ENCODE peak calls at places on chromosomes 12 and 14, in nine cellular contexts. B, N, A, G, Q, L, H, O and M are unnamed samples.

GRCh38 chr14:100239200-100239839 is 376 bp downstream of the YY1 start:
- DNase-seq in A (peak), G (peak), L (peak), N (peak), O (no peak), Q (peak), H (no peak), B (no peak), M (no peak)

GRCh38 chr14:104545151-104545931 is 34.2 kb upstream of the C14orf180 start:
- DNase-seq in O (no peak), H (no peak), G (peak), Q (no peak), A (peak), N (no peak), L (no peak), B (no peak), M (no peak)

GRCh38 chr12:55929306-55929791 is 1.6 kb upstream of the DGKA start:
- DNase-seq in G (no peak), O (no peak), L (peak), N (no peak), H (no peak), Q (peak), A (no peak), B (no peak), M (peak)

GRCh38 chr12:46267618-46268348 is 1.1 kb downstream of the SLC38A1 start:
- DNase-seq in G (no peak), B (peak), L (peak), O (no peak), Q (no peak), H (no peak), N (no peak), A (no peak), M (no peak)

GRCh38 chr12:53990311-53991076 is 5.5 kb downstream of the HOXC10 start:
- DNase-seq in O (no peak), N (no peak), L (no peak), A (no peak), G (no peak), B (no peak), H (no peak), Q (no peak), M (no peak)

GRCh38 chr12:32158525-32158924 is 51.9 kb downstream of the BICD1 start:
- DNase-seq in O (no peak), N (no peak), A (no peak), G (no peak), H (no peak), L (no peak), Q (no peak), B (no peak), M (no peak)

GRCh38 chr12:112843272-112843671 is 51.7 kb downstream of the RPH3A start:
- DNase-seq in Q (no peak), H (no peak), G (no peak), O (no peak), A (peak), N (no peak), B (no peak), L (no peak), M (no peak)

GRCh38 chr12:86264451-86265328 is 8.5 kb upstream of the MGAT4C start:
- DNase-seq in Q (peak), A (peak), L (peak), B (peak), H (no peak), G (peak), O (peak), N (peak), M (no peak)

GRCh38 chr12:47802312-47802711 is 17.4 kb downstream of the HDAC7 start:
- DNase-seq in A (no peak), L (no peak), Q (no peak), B (no peak), G (no peak), O (no peak), H (no peak), N (no peak), M (no peak)

GRCh38 chr12:114530417-114530816 is 124.5 kb upstream of the TBX5 start:
- DNase-seq in G (no peak), L (no peak), O (no peak), Q (no peak), B (no peak), N (no peak), H (no peak), A (no peak), M (no peak)

GRCh38 chr12:11652351-11653040 is 3.0 kb downstream of the ETV6 start:
- DNase-seq in O (no peak), A (no peak), N (peak), H (no peak), B (peak), G (peak), Q (peak), L (peak), M (no peak)

GRCh38 chr12:15966426-15966825 is 55.3 kb downstream of the DERA start:
- DNase-seq in H (no peak), B (no peak), O (no peak), A (no peak), G (no peak), L (no peak), N (no peak), Q (no peak), M (no peak)

GRCh38 chr14:90864741-90865140 is 48.5 kb upstream of the TTC7B start:
- DNase-seq in A (no peak), N (no peak), H (no peak), G (no peak), O (no peak), Q (no peak), L (no peak), B (no peak), M (no peak)

GRCh38 chr14:64060648-64061096 is 207.9 kb downstream of the SYNE2 start:
- DNase-seq in L (no peak), B (no peak), N (no peak), Q (peak), H (peak), G (no peak), O (peak), A (no peak), M (no peak)

GRCh38 chr12:116982721-116983502 is 72.2 kb downstream of the FBXW8 start:
- DNase-seq in H (no peak), N (no peak), Q (no peak), B (no peak), A (no peak), G (no peak), O (no peak), L (no peak), M (no peak)

GRCh38 chr12:103198499-103198898 is 241.0 kb downstream of the ASCL1 start:
- DNase-seq in Q (no peak), O (no peak), L (no peak), G (no peak), N (no peak), A (no peak), H (no peak), B (no peak), M (no peak)

GRCh38 chr14:24839617-24840203 is 205.7 kb upstream of the GZMB start:
- DNase-seq in L (no peak), B (no peak), O (no peak), A (no peak), N (no peak), G (no peak), Q (peak), H (no peak), M (no peak)

GRCh38 chr12:47733142-47733541 is 7.9 kb upstream of the ENDOU start:
- DNase-seq in L (no peak), O (no peak), A (no peak), B (no peak), N (no peak), Q (no peak), H (no peak), G (no peak), M (no peak)

GRCh38 chr14:36750244-36750643 is 88.6 kb downstream of the PAX9 start:
- DNase-seq in N (no peak), L (no peak), O (no peak), G (no peak), B (no peak), H (no peak), A (no peak), Q (no peak), M (no peak)

GRCh38 chr12:55852740-55853139 is 10.0 kb upstream of the MMP19 start:
- DNase-seq in A (no peak), Q (no peak), L (no peak), G (no peak), N (no peak), H (no peak), B (no peak), O (no peak), M (no peak)

DNA sequence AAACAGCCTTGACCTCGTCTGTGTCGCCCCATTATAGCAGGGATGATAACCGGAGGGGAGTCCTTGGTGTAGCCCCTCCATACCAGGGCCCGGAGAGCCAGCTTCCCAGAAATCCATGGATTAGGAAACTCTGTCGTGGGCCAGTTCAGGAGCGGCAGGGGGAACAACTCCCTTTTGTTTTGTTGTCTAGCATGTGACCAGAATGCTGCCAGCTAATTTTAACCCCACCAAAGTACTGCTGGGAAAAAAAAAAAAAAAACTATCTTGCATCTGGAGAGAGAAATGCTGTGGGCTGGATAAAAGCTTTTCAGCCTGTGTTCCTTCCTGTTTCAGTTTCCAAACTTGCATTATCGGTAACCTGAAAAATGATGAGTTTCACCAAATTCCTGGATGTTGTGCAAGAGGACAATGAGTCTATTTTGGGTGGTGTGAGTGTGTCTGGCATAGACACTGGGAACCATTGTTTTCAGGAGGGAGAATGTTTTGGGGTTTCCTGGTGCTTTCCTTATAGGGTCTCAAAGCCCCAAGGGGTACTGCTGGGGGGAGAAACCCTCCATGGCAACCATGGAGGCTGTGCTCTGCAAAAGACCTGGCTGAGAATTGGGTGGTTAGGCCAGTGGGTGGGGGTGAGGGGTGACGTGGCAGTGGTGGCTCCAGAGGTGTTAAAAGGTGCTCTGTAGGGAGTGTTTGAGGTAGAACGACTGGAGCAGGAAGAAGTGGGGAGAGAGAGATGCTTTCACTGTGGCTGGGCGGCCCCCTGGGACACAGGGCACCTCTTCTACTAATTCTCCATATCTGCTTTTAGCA is 14.9 kb upstream of the IRF2BPL start:
- DNase-seq in H (no peak), N (peak), O (no peak), G (peak), L (peak), B (no peak), Q (no peak), A (peak), M (no peak)
- TF ChIP-seq POLR2A in H (no peak), N (peak), O (no peak), G (no peak), L (no peak), B (no peak), Q (no peak), A (no peak), M (no peak)

DNA sequence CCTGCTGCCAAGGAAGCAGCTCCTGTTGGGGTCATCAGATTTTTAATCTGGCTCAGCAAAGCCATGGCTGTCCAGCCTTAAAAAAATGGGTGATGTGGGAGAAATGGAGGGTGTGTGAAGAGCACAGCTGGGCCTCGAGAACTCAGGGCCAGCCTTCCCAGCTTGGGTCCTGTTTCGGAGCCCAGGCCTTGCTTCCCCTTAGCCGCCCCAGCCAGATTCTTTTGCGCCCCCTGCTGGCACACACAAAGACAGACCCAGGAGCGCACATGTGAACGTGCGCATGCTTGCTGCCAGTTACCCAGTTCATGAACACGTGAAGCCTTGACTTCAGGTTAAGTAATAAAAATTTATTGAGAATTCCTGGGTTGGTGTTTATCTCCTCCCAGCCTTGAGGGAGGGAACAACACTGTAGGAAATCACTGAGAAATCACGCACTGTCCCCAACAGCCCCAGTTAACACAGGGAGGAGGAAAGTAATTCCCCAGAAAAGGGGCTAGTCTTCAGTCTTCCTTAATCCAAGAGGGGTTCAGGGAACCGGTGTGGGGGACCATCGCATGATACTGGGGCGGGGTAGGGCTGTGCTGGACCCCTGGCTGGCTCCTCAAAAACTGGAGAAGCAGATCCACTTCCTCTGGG is 5.3 kb downstream of the PHB2 start:
- DNase-seq in Q (peak), H (peak), A (peak), O (no peak), G (peak), L (peak), B (peak), N (peak), M (peak)
- TF ChIP-seq POLR2AphosphoS5 in Q (peak), H (peak), A (no peak), O (peak), G (peak), L (peak), B (peak), N (peak), M (peak)

DNA sequence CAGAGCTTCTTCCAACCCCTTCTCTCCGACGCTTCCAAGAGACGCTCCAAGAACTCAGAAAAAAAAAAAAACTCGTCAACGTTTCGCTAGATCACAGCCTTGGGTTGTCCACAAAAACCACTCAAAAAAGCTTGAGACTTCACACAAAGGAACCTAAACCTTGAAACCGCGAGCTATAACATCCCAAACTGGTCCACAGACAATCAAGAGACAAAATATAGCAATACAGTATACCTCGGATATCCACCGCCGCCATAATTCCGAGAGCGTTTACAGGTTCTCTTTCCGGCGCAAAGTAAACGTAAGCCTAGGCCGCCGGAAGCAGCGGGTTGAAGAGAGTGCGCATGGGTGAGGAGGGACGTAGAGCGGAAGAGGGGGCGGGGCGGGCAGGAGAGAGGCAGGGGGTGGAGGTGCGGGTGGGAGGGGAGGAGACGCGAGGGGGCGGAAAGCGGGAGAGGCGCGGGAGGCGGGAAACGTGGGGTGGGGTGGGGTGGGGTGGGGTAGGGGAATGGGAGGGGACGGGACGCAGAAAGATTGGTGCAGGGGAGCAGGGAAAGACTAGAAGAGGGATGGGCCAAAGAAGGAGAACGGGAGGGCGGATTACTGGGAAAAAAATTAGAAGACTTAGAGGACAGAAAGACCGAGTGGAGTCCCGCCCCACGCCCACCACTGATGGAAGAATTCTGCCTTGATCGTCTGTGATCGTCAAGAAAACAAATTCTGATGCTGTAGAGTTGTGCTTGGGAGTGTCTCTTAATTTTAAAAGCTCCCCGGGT is at the start of gene MED6:
- DNase-seq in B (peak), H (peak), Q (peak), O (peak), N (peak), G (peak), A (peak), L (peak), M (peak)
- TF ChIP-seq POLR2A in B (no peak), H (no peak), Q (peak), O (peak), N (peak), G (no peak), A (peak), L (no peak), M (peak)

DNA sequence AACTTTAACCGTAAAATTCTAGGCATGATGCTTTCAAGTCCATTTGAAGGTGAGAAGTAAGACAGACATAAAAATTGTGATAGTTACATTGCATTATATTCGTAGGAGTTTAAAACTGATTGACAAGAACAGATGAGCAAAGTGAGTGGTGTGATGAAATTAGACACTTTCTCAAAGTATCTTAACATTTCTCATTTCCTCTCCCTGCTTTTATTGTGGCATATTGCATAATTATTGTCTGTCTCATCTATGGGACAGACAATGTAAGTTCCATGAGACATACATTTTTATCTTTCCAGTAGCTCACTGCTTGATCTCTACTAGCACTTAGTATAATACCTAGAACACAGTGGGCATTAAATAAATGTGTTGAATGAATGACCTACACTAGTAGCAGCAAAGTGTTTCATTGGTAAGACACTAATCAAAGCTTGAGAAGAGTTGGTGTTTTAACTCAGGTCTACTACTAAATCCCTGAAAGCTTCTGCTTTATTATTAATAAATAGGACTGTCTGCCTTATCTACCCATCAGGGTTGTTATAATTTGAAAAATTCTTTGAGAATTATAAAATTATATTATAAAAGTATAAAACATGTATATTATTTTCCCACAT is 19.0 kb downstream of the A2M start:
- DNase-seq in A (no peak), H (no peak), L (no peak), B (no peak), Q (no peak), G (no peak), N (no peak), O (no peak), M (no peak)
- TF ChIP-seq POLR2AphosphoS5 in A (no peak), H (no peak), L (no peak), B (no peak), Q (no peak), G (no peak), N (no peak), O (no peak), M (no peak)

GRCh38 chr14:67240978-67241415 is 238 bp upstream of the PALS1 start:
- DNase-seq in N (peak), H (peak), L (peak), O (peak), A (peak), G (peak), Q (peak), B (peak), M (peak)
- TF ChIP-seq POLR2A in N (no peak), H (no peak), L (no peak), O (no peak), A (no peak), G (peak), Q (peak), B (peak), M (no peak)

GRCh38 chr12:76288218-76288617 is 60.0 kb downstream of the BBS10 start:
- DNase-seq in G (no peak), B (no peak), N (no peak), A (no peak), O (no peak), L (no peak), H (no peak), Q (no peak), M (no peak)
- TF ChIP-seq POLR2AphosphoS5 in G (no peak), B (no peak), N (no peak), A (no peak), O (no peak), L (no peak), H (no peak), Q (no peak), M (no peak)

DNA sequence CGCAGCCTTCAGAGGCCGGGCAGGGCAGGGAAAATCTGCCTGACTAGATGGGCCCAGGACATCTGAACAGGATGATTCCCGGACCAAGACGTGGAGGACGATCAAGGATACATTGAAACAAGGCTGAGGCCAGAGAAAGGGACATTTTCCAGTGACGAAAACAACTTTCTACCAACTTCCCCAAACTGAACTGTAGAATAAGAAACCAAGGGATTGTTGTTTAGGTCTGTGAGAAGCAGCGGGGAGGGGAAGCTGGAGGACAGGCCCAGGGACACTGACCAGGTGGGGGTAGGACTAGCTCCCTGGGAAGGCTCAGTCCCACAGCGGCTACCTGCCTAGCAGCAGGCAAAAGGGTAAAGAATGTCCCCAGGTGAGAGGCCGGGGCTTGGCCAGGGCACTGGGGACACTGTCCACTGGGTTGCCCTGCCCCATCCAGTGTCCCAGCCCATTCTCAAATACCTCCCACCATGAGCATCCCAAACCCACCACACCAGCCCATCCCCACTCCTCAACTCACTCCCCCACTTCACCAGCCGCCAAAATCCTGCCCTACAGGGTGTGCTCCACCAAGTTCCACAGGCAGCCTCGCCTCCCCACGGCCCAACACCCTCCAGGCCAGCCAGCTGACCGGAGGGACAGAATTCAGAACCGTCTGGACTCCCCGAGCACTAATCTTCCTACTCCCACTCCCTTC is 984 bp downstream of the TNFRSF1A start:
- DNase-seq in L (peak), O (no peak), G (no peak), N (no peak), A (no peak), H (no peak), Q (no peak), B (no peak), M (no peak)
- TF ChIP-seq POLR2A in L (no peak), O (no peak), G (no peak), N (no peak), A (no peak), H (no peak), Q (no peak), B (no peak), M (no peak)

DNA sequence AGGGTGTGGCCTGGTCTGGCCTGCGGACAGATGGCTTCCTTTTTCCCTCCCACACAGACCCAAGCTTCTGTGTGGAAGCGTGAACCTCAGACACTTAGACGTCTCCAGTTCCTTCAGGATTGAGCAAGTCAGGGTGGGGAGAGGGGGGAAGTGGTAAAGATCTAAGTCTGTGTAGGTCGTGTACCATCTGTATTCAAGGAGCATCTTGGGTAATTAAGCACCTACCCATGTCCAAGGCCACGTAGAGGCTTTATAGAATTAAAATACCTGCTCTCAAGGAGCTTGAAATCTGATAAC is 1.7 kb downstream of the AVIL start:
- DNase-seq in A (no peak), L (peak), H (no peak), Q (peak), N (no peak), G (peak), O (no peak), B (no peak), M (no peak)
- TF ChIP-seq POLR2AphosphoS5 in A (no peak), L (peak), H (no peak), Q (no peak), N (no peak), G (no peak), O (no peak), B (no peak), M (no peak)

GRCh38 chr14:67541448-67542387 is 8.6 kb downstream of the PLEKHH1 start:
- DNase-seq in B (no peak), H (no peak), G (peak), O (no peak), L (peak), N (no peak), Q (peak), A (no peak), M (no peak)
- TF ChIP-seq POLR2A in B (no peak), H (no peak), G (peak), O (peak), L (no peak), N (no peak), Q (peak), A (no peak), M (no peak)